ENCODE peak calls at places on chromosome 4, in five cellular contexts. N, F, Z, K and U are unnamed samples.

GRCh38 chr4:116386856-116387255 is 698.5 kb downstream of the TRAM1L1 start:
- DNase-seq in K (no peak), Z (no peak), F (no peak), N (no peak), U (no peak)

GRCh38 chr4:83248486-83248885 is 36.1 kb downstream of the COQ2 start:
- DNase-seq in N (no peak), F (no peak), Z (no peak), K (peak), U (no peak)

GRCh38 chr4:112765317-112765989 is 128.5 kb downstream of the LARP7 start:
- DNase-seq in Z (no peak), N (no peak), K (peak), F (no peak), U (peak)

GRCh38 chr4:1802151-1802715 is 9.1 kb downstream of the FGFR3 start:
- DNase-seq in K (no peak), F (no peak), N (no peak), Z (no peak), U (peak)

GRCh38 chr4:2842667-2843022 is 999 bp upstream of the ADD1 start:
- DNase-seq in Z (no peak), F (no peak), N (no peak), K (no peak), U (no peak)

GRCh38 chr4:5921074-5921473 is 28.2 kb upstream of the CRMP1 start:
- DNase-seq in Z (no peak), N (no peak), K (peak), F (no peak), U (peak)

GRCh38 chr4:184398741-184399504 is 75.4 kb downstream of the IRF2 start:
- DNase-seq in K (peak), Z (no peak), N (no peak), F (no peak), U (no peak)

GRCh38 chr4:112897548-112897947 is 151.9 kb upstream of the ANK2 start:
- DNase-seq in F (no peak), N (no peak), K (no peak), Z (no peak), U (no peak)

GRCh38 chr4:576991-577498 is 950 bp upstream of the TMEM271 start:
- DNase-seq in F (no peak), K (no peak), Z (no peak), N (no peak), U (no peak)

GRCh38 chr4:87654487-87655044 is 4.5 kb downstream of the DMP1 start:
- DNase-seq in F (no peak), N (no peak), K (no peak), Z (no peak), U (no peak)

GRCh38 chr4:8506373-8507250 is 66.0 kb downstream of the TRMT44 start:
- DNase-seq in K (peak), Z (no peak), F (peak), N (no peak), U (peak)

GRCh38 chr4:65791111-65791806 is 121.0 kb upstream of the EPHA5 start:
- DNase-seq in F (no peak), Z (no peak), K (no peak), N (no peak), U (peak)

GRCh38 chr4:147518846-147519767 is 38.2 kb downstream of the EDNRA start:
- DNase-seq in F (peak), N (no peak), K (peak), Z (peak), U (peak)

GRCh38 chr4:110501826-110502225 is 25.9 kb downstream of the ENPEP start:
- DNase-seq in Z (no peak), N (no peak), F (no peak), K (no peak), U (peak)

GRCh38 chr4:167688660-167689142 is 403.6 kb upstream of the ANXA10 start:
- DNase-seq in K (no peak), F (no peak), Z (no peak), N (no peak), U (no peak)

GRCh38 chr4:83782591-83782990 is 246.7 kb downstream of the GPAT3 start:
- DNase-seq in F (no peak), Z (no peak), N (no peak), K (no peak), U (no peak)

GRCh38 chr4:97548186-97548585 is 595.1 kb downstream of the STPG2 start:
- DNase-seq in N (no peak), K (no peak), F (no peak), Z (no peak), U (no peak)

GRCh38 chr4:183610613-183611012 is 48.4 kb downstream of the RWDD4 start:
- DNase-seq in F (peak), N (no peak), Z (no peak), K (no peak), U (peak)

GRCh38 chr4:15765910-15766703 is 12.0 kb upstream of the CD38 start:
- DNase-seq in N (no peak), K (no peak), Z (no peak), F (no peak), U (no peak)

GRCh38 chr4:10120943-10121567 is 4.5 kb upstream of the WDR1 start:
- DNase-seq in Z (no peak), F (no peak), K (no peak), N (no peak), U (no peak)

GRCh38 chr4:121229993-121230392 is 65.9 kb upstream of the TNIP3 start:
- DNase-seq in Z (no peak), F (no peak), K (no peak), N (no peak), U (no peak)

GRCh38 chr4:121228851-121229250 is 64.7 kb upstream of the TNIP3 start:
- DNase-seq in F (no peak), N (no peak), K (no peak), Z (no peak), U (no peak)

GRCh38 chr4:121221608-121222007 is 57.5 kb upstream of the TNIP3 start:
- DNase-seq in F (no peak), N (no peak), K (no peak), Z (no peak), U (no peak)

GRCh38 chr4:121227254-121227867 is 63.2 kb upstream of the TNIP3 start:
- DNase-seq in Z (no peak), K (no peak), F (no peak), N (no peak), U (no peak)

GRCh38 chr4:121226362-121226761 is 62.2 kb upstream of the TNIP3 start:
- DNase-seq in K (no peak), Z (no peak), N (no peak), F (no peak), U (no peak)
- H3K4me3 ChIP-seq in K (no peak), Z (no peak), N (no peak), F (no peak), U (no peak)

DNA sequence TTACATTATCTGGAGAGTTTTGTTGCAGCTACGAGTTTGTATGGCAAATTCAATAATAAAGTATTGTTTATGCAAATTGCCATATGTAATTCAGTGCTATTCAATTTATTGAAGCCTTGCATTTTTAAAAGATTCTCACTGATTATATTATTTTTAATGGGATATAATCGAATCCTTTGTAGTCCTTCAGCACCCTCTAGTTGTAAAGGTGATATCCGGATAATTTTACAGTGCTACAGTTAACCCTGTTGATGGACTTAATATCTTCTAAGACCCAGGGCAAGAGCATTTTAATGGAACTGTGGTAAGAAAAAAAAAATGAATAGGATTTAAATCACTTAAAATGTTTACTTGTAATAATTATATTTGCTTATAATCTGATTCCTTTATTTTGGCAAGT is 48.5 kb upstream of the GRIA2 start:
- DNase-seq in Z (no peak), F (no peak), K (no peak), N (no peak), U (peak)
- TF ChIP-seq CTCF in Z (peak), F (no peak), K (peak), N (no peak), U (peak)

GRCh38 chr4:25750874-25751273 is 95.2 kb downstream of the SLC34A2 start:
- DNase-seq in Z (no peak), K (no peak), F (no peak), N (no peak), U (no peak)
- H3K4me3 ChIP-seq in Z (no peak), K (no peak), F (no peak), N (no peak), U (no peak)

GRCh38 chr4:163356104-163356503 is 12.4 kb downstream of the NPY5R start:
- DNase-seq in F (no peak), N (no peak), Z (no peak), K (no peak), U (no peak)
- TF ChIP-seq CTCF in F (no peak), N (no peak), Z (no peak), K (peak), U (no peak)

GRCh38 chr4:188113156-188113555 is 3.8 kb upstream of the TRIML2 start:
- DNase-seq in N (no peak), K (no peak), F (no peak), Z (no peak), U (no peak)

GRCh38 chr4:188109157-188109755 is at the start of gene TRIML2:
- DNase-seq in K (peak), N (no peak), F (no peak), Z (peak), U (no peak)

GRCh38 chr4:188107931-188108843 is 1.2 kb downstream of the TRIML2 start:
- DNase-seq in K (peak), Z (peak), F (no peak), N (no peak), U (peak)

GRCh38 chr4:188110741-188111458 is 1.5 kb upstream of the TRIML2 start:
- DNase-seq in N (no peak), Z (peak), F (no peak), K (no peak), U (peak)

DNA sequence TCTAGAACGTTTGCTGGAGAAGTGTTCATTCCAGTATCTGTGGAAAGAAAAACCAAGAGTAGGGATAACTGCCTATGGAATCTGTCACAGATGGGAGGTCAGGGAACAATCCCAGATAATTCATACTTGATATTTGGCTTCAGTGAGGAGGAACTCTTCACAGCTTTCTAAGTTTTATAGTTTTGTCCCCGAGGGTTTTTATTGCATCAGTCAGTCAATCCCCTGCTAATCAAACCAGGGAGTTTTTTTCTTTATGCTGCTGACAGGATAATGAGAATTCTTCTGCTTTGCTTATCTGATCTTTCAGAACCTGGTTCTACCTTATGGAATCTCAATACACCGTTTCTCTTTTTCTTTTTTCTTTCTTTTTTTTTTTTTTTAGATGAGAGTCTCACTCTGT is 633 bp upstream of the TRIML2 start:
- DNase-seq in Z (peak), N (no peak), K (no peak), F (no peak), U (no peak)
- H3K4me3 ChIP-seq in Z (peak), N (no peak), K (no peak), F (no peak), U (no peak)

GRCh38 chr4:141153751-141154510 is 20.7 kb upstream of the RNF150 start:
- DNase-seq in F (peak), K (no peak), N (no peak), Z (no peak), U (peak)
- TF ChIP-seq CTCF in F (no peak), K (no peak), N (no peak), Z (no peak), U (no peak)

GRCh38 chr4:78557841-78558240 is 6.3 kb downstream of the ANXA3 start:
- DNase-seq in N (no peak), K (no peak), Z (no peak), F (no peak), U (no peak)

GRCh38 chr4:78553526-78554060 is 2.0 kb downstream of the ANXA3 start:
- DNase-seq in Z (no peak), N (no peak), F (no peak), K (no peak), U (no peak)

GRCh38 chr4:78551420-78552351 is at the start of gene ANXA3:
- DNase-seq in N (peak), F (no peak), K (peak), Z (peak), U (no peak)

GRCh38 chr4:78556655-78557054 is 5.1 kb downstream of the ANXA3 start:
- DNase-seq in F (no peak), K (no peak), Z (no peak), N (no peak), U (no peak)

DNA sequence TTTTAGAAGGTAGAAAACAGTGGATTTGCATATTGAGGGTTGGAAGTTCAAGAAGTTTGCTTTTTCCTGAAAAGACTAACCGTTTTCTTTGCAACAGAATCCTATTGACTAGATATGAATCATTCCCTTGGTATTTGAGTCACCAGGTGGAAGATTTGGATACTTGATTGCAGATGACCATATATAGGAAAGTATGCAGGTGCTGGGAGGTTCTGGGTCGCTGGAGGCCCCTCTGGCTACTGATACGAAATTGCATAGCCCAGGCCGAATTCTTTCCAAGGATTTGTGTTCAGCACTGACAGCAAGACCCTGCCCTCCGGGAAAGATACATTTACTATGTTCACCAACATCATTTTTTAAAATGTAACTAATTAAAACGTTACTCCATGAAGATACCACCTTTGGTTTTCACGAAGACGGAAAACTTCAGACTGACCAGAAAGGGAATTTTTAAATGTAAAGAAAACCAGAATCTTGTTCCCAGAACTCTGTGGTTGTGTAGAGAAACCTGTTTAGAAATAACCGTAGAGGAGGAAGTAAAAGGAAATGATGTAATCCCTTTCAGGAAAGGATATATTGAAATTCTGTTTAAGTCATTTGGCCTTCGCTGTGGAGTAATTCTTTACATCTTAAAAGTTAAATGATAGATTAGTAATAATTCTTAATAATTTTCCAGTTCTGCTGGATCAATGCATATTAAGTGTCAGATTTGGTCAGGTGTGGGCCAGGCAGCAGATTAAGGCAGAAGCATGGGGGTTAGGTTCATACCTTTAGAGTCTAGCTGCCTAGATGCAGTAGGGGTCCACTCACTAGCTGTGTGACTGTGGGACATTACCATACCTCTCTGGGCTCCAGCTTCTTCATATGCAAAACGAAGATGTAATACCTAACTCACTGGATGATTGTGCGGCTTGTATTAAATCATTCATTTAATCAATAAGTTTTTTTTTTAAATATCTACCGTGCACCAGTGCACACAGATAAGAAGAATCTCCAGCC is 1.1 kb downstream of the ANXA3 start:
- DNase-seq in N (no peak), F (no peak), Z (peak), K (peak), U (no peak)
- H3K4me3 ChIP-seq in N (no peak), F (peak), Z (peak), K (peak), U (no peak)

GRCh38 chr4:163654621-163655020 is 160.1 kb downstream of the TMA16 start:
- DNase-seq in K (no peak), F (no peak), N (no peak), Z (no peak), U (no peak)
- TF ChIP-seq CTCF in K (no peak), F (no peak), N (no peak), Z (no peak), U (no peak)